ENCODE peak calls at places on chromosomes 2 and 18, in four cellular contexts. S, Q, Z and G are unnamed samples.

GRCh38 chr2:161798027-161798426 is 173.8 kb downstream of the SLC4A10 start:
- DNase-seq in S (no peak), Q (no peak), Z (no peak), G (no peak)

GRCh38 chr2:224646242-224646846 is 61.2 kb upstream of the CUL3 start:
- DNase-seq in S (peak; percentile 19), Q (no peak), Z (peak; percentile 20), G (no peak)

GRCh38 chr18:23186781-23187180 is 51.5 kb downstream of the CABLES1 start:
- DNase-seq in S (no peak), Q (no peak), Z (no peak), G (no peak)

GRCh38 chr2:144479138-144479537 is 40.8 kb downstream of the ZEB2 start:
- DNase-seq in S (no peak), Q (no peak), Z (no peak), G (no peak)

GRCh38 chr2:86556508-86556907 is 6.7 kb downstream of the CHMP3 start:
- DNase-seq in S (no peak), Q (no peak), Z (no peak), G (no peak)

GRCh38 chr2:215454519-215454918 is 18.7 kb upstream of the FN1 start:
- DNase-seq in S (peak; percentile 32), Q (no peak), Z (no peak), G (no peak)

GRCh38 chr2:224757934-224758548 is 41.9 kb upstream of the CCDC195 start:
- DNase-seq in S (no peak), Q (no peak), Z (no peak), G (no peak)

GRCh38 chr2:240734756-240735155 is 43.1 kb downstream of the AQP12A start:
- DNase-seq in S (no peak), Q (no peak), Z (no peak), G (no peak)

GRCh38 chr18:77147418-77147852 is 14.9 kb upstream of the MBP start:
- DNase-seq in S (no peak), Q (no peak), Z (peak; percentile 35), G (no peak)

GRCh38 chr18:10926565-10927194 is 222.7 kb downstream of the PIEZO2 start:
- DNase-seq in S (no peak), Q (peak; percentile 47), Z (no peak), G (peak; percentile 24)

GRCh38 chr2:86213699-86214502 is 14.6 kb downstream of the MRPL35 start:
- DNase-seq in S (peak; percentile 71), Q (no peak), Z (no peak), G (no peak)

GRCh38 chr2:3620834-3621233 is 25.9 kb downstream of the COLEC11 start:
- DNase-seq in S (no peak), Q (no peak), Z (no peak), G (no peak)

GRCh38 chr2:86747708-86748627 is 27.9 kb downstream of the RMND5A start:
- DNase-seq in S (no peak), Q (no peak), Z (peak; percentile 16), G (no peak)

GRCh38 chr18:48565105-48565504 is 26.3 kb downstream of the CTIF start:
- DNase-seq in S (no peak), Q (no peak), Z (no peak), G (no peak)

GRCh38 chr2:189265696-189266320 is 86.2 kb upstream of the COL5A2 start:
- DNase-seq in S (no peak), Q (no peak), Z (no peak), G (no peak)

GRCh38 chr2:229616433-229616832 is 97.9 kb downstream of the DNER start:
- DNase-seq in S (no peak), Q (no peak), Z (no peak), G (no peak)

GRCh38 chr2:150191349-150191748 is 296.1 kb downstream of the RND3 start:
- DNase-seq in S (no peak), Q (no peak), Z (no peak), G (no peak)

GRCh38 chr2:197209742-197210408 is 100.7 kb downstream of the ANKRD44 start:
- DNase-seq in S (peak; percentile 11), Q (peak; percentile 76), Z (no peak), G (no peak)

GRCh38 chr18:574456-575228 is 5.5 kb upstream of the CETN1 start:
- DNase-seq in S (no peak), Q (no peak), Z (no peak), G (no peak)

GRCh38 chr18:58670561-58671121 is 624 bp upstream of the MALT1 start:
- DNase-seq in S (no peak), Q (no peak), Z (peak; percentile 27), G (no peak)
- TF ChIP-seq SPI1 in S (no peak), Q (no peak), Z (peak; percentile 35), G (no peak)

GRCh38 chr2:139480251-139480650 is 700.1 kb upstream of the NXPH2 start:
- DNase-seq in S (no peak), Q (no peak), Z (no peak), G (no peak)

DNA sequence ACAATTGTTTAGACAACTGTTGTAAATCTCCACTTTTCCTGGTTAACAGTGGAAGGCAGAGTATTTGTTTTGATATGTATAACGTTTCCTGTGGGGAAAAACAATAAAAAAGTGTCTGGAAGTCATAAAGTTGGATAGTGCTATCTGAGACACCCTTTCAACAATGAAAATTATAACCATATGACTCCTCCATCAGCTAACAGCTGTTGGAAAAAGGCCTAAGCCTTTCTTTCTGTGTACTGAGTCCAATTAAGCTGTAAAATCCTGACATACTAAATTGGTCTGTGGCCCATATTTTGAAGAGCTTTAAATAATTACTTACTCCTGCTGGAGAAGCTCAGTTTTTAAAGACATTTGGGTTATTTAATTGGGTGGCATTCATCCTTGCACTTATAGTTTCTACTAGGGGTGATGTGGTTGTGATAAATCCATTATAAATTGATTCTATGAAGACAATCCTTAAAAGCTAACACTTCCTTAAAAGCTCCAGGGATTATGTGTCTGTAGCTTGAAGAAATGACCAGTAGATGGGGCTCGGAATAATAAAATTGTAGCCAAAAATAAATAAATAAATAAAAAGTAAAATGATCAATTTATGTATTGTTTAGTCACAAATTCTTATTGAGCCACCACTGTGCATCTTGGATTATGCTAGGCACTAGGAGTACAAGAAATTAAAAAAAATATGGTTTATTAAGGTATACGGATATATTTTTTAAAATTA is 698.2 kb upstream of the NXPH2 start:
- DNase-seq in S (no peak), Q (no peak), Z (no peak), G (no peak)
- TF ChIP-seq SPI1 in S (no peak), Q (no peak), Z (no peak), G (no peak)

DNA sequence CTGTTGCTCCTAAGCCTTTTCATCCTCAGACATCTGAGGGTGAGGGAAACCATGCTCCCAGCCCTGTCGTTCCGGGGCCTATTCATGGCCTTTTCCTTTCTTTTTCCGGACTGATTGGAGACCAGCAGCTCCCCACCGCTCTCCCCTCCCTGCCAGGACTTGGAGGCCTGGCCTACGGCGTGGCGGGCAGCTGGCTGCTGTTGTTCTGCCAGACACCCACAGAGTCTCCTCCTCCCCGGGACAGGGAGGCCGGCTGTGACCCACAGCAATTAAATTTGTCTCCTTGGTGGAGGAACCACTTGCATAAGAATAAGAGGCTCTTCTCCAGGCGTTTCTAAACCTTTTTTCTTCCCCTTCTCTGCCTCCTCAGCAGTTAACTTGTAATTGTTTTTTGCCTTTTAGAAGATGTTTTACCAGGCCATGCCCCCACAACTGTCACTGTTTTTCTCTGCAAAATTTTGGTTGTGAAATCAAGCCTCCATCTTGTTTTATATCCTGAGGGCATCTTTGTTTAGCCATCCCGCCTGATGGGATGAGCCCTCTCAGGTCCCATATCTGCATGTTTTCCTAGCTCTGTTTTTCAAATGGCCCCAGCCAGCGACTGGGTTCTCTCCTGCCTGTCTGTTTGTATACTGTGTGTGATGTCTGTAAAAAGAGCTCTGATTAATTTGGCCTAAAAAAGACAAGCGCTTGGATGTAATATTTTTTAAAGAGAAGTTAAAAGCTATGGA is 1060.0 kb upstream of the DDX18 start:
- DNase-seq in S (no peak), Q (no peak), Z (no peak), G (no peak)
- TF ChIP-seq SPI1 in S (no peak), Q (no peak), Z (no peak), G (no peak)

GRCh38 chr2:226544581-226545210 is 254.9 kb downstream of the IRS1 start:
- DNase-seq in S (no peak), Q (no peak), Z (no peak), G (no peak)
- TF ChIP-seq SPI1 in S (no peak), Q (no peak), Z (no peak), G (no peak)

DNA sequence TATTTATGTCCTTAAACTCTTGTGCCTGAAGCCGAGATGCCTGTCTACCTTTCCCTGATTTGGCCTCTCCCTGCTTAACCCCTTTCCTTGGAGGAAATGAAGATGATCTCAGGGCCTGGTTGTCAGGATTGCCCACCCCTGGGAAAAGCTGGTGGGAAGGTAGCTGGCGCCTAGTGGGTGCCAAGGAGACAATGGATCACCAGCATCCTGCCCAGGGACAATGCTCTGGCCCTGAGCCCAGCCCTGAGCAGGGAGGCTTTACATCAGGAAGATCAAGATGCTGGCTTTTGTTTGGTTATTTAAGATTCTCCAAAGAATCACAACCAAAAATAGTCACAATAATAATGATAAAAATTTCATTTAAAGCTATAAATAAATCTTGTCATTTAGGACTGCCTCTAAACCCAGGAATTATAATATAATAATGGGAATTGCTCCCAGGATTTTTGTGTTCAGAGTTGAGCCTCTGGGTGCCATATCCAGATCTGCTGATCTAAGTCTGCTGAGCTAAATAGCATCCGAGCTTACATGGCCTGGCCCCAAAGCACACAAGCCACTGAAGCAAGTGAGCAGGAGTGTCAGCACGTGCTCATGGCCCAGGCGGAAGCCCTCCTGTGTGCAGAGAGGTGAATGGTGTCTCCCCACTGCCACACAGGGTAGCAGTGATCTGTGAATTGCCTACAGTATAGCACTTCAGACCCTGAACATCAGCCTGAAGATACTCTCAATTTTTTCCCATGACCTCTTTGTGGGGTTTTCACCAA is 57.8 kb upstream of the MAP3K20 start:
- DNase-seq in S (no peak), Q (no peak), Z (no peak), G (no peak)
- TF ChIP-seq SPI1 in S (no peak), Q (no peak), Z (no peak), G (no peak)

DNA sequence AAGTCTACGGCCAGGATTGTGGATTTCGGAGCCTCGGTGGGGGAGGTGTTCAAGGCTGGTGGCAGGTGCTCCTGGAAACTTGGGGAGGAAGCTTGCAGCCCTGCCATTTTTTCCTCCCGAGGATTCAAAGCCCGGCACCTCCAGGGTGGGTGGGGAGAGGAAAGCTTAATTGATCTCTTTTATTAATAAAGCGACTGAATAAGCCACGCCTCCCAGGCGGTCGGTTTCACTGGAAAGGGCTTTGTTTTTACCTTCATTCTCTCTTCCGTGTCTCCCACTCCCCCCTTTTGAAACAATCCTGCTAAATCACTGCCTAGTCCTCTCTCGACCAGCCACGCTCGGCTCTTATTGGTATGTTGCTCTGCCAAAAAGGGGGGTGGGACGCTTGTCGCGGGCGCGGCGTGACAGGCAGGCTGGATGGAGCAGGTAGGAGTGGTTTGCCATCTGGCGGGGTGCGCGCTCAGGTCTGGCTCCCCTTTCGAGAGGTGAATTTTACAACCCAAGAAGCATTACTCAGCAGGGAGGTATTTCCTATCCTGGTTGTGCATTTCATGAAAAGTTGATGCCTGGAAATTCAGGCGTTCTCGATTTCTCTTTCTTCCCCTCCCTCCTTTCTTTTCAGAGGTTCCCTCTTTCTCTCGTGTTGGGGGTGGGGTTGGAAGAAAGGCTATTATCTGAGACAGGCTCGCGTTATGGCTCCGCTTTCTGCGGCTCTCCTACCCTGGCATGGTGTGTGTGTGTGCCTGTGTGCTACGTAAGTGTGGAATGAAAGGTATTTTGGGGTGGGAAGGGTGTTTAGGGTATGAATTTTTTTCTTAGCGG is 1.4 kb downstream of the NEDD4L start:
- DNase-seq in S (no peak), Q (no peak), Z (no peak), G (no peak)
- TF ChIP-seq SPI1 in S (no peak), Q (no peak), Z (no peak), G (no peak)